ENCODE peak calls at places on chromosomes 1 and 21, in seven cellular contexts. C is left ventricle myocardium inferior, L is stomach, D is upper lobe of left lung, K is tibial artery, T is GM10248, J is RWPE1. G is an unnamed sample.

GRCh38 chr1:199452627-199453026 is 574.9 kb upstream of the NR5A2 start:
- DNase-seq in K (no peak), C (no peak), L (no peak), J (no peak), D (no peak), T (no peak), G (no peak)

GRCh38 chr1:66244429-66244828 is 289.5 kb upstream of the SGIP1 start:
- DNase-seq in J (no peak), D (no peak), C (no peak), K (no peak), L (no peak), T (no peak), G (no peak)

GRCh38 chr1:209368864-209369598 is 214.5 kb upstream of the CAMK1G start:
- DNase-seq in C (peak), L (no peak), T (no peak), D (no peak), J (peak), K (no peak), G (no peak)

GRCh38 chr1:108568589-108568988 is 8.7 kb downstream of the EEIG2 start:
- DNase-seq in L (no peak), J (no peak), C (no peak), T (no peak), K (no peak), D (no peak), G (no peak)

GRCh38 chr1:24966724-24967346 is 36.8 kb upstream of the RUNX3 start:
- DNase-seq in C (no peak), L (no peak), T (peak), D (peak), J (peak), K (no peak), G (no peak)

GRCh38 chr1:46445773-46446256 is 43.8 kb upstream of the DMBX1 start:
- DNase-seq in L (no peak), J (no peak), C (no peak), D (no peak), T (no peak), K (no peak), G (no peak)

GRCh38 chr21:40151611-40152010 is 284.4 kb downstream of the PCP4 start:
- DNase-seq in L (no peak), K (no peak), C (no peak), D (no peak), T (no peak), J (no peak), G (no peak)

GRCh38 chr21:42556476-42556875 is 42.8 kb downstream of the SLC37A1 start:
- DNase-seq in K (peak), T (no peak), J (no peak), D (no peak), C (no peak), L (no peak), G (no peak)

GRCh38 chr1:234969630-234970370 is 158.8 kb downstream of the TOMM20 start:
- DNase-seq in T (no peak), K (no peak), D (peak), L (peak), J (no peak), C (peak), G (peak)

GRCh38 chr1:40508375-40509341 is at the start of gene EXO5:
- DNase-seq in K (peak), D (peak), L (peak), C (peak), T (peak), J (peak), G (peak)

GRCh38 chr1:46483597-46483996 is 6.0 kb upstream of the DMBX1 start:
- DNase-seq in J (no peak), L (no peak), T (no peak), K (no peak), D (no peak), C (no peak), G (no peak)

GRCh38 chr1:232974971-232975370 is 24.6 kb downstream of the NTPCR start:
- DNase-seq in K (no peak), D (no peak), J (no peak), T (no peak), L (no peak), C (no peak), G (no peak)

GRCh38 chr1:40273547-40274166 is 15.6 kb downstream of the ZMPSTE24 start:
- DNase-seq in L (no peak), C (no peak), D (no peak), K (no peak), T (no peak), J (no peak), G (no peak)

GRCh38 chr1:66256629-66257575 is 277.1 kb upstream of the SGIP1 start:
- DNase-seq in T (no peak), D (no peak), C (no peak), L (no peak), J (no peak), K (no peak), G (no peak)

GRCh38 chr21:17139696-17140095 is 373.1 kb upstream of the CXADR start:
- DNase-seq in K (no peak), J (no peak), L (no peak), C (no peak), D (no peak), T (no peak), G (no peak)

GRCh38 chr1:110787328-110788071 is 85.4 kb upstream of the CD53 start:
- DNase-seq in L (no peak), D (no peak), C (no peak), K (no peak), T (peak), J (no peak), G (no peak)

GRCh38 chr1:3907031-3907534 is 7.0 kb upstream of the C1orf174 start:
- DNase-seq in J (no peak), T (peak), C (no peak), K (peak), D (no peak), L (no peak), G (no peak)

GRCh38 chr1:62175568-62176179 is 19.0 kb upstream of the L1TD1 start:
- DNase-seq in T (peak), J (peak), C (no peak), D (peak), K (no peak), L (peak), G (peak)

GRCh38 chr1:197444754-197445153 is 176.7 kb downstream of the CRB1 start:
- DNase-seq in K (no peak), L (no peak), C (no peak), D (no peak), T (no peak), J (no peak), G (no peak)

GRCh38 chr1:183956559-183957188 is 80.9 kb downstream of the COLGALT2 start:
- DNase-seq in L (no peak), C (no peak), D (peak), K (no peak), J (peak), T (peak), G (no peak)

GRCh38 chr1:220076861-220077762 is 12.5 kb downstream of the BPNT1 start:
- DNase-seq in T (no peak), D (no peak), C (no peak), L (no peak), K (no peak), J (no peak), G (no peak)

GRCh38 chr1:32907435-32907834 is 6.2 kb upstream of the TMEM54 start:
- DNase-seq in L (no peak), T (no peak), C (no peak), D (no peak), K (no peak), J (no peak), G (no peak)

GRCh38 chr1:214280386-214281029 is 451 bp upstream of the SMYD2 start:
- DNase-seq in K (no peak), D (peak), C (peak), T (no peak), L (peak), J (peak), G (peak)
- TF ChIP-seq CTCF in K (no peak), D (no peak), C (peak), T (no peak), L (no peak), J (no peak), G (no peak)

GRCh38 chr21:25834376-25834775 is 99.6 kb downstream of the GABPA start:
- DNase-seq in K (no peak), D (no peak), L (no peak), C (no peak), J (peak), T (no peak), G (no peak)
- TF ChIP-seq CTCF in K (no peak), D (no peak), L (no peak), C (no peak), J (no peak), T (no peak), G (no peak)

GRCh38 chr1:246987083-246987690 is 20.7 kb downstream of the ZNF695 start:
- DNase-seq in T (no peak), L (no peak), D (no peak), J (no peak), K (no peak), C (no peak), G (no peak)

GRCh38 chr1:246988316-246988715 is 19.5 kb downstream of the ZNF695 start:
- DNase-seq in D (no peak), L (no peak), T (no peak), J (no peak), C (no peak), K (no peak), G (no peak)

GRCh38 chr1:246989901-246990300 is 18.0 kb downstream of the ZNF695 start:
- DNase-seq in J (no peak), C (no peak), D (no peak), K (no peak), T (no peak), L (no peak), G (no peak)
- TF ChIP-seq CTCF in J (no peak), C (no peak), D (no peak), K (no peak), T (no peak), L (no peak), G (no peak)

DNA sequence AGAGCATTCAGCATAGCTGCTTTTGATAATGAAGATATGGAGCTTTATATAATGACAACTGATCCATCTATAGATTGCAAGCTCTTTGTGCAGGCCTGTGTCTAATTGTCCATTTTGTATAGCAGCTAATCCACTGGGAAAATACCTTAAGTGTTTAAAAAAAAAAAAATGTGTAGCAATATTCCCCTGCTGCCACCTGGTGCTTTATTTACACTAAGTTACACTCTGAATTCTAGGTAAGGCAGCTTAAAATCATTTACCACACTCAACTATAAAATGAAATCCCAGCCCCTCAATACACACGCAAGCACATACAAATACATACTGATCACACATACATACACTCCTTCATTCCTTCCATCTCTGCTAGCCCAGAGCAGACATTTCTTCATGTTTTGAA is 49.1 kb upstream of the BCL9 start:
- DNase-seq in J (no peak), T (no peak), C (no peak), K (no peak), D (no peak), L (no peak), G (no peak)
- TF ChIP-seq CTCF in J (no peak), T (no peak), C (no peak), K (no peak), D (no peak), L (no peak), G (no peak)

DNA sequence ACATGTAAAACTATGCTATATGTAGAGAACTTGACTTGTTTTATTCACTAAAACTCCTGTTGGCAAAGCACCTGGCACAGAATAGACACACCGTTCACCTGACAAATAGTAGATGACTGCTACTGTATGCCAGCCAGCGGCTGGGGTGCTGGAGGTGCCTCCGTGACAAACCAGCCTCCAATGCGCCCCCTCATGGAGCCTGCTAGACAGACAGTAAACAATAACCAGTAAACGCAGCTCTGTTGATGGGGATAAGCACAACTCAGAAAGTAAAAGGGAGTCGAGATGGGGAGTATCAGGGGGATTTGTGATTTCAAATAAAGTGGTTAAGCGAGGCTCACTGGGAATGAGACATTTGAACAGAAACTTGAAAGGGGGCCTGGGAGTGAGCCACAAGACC is 107.2 kb downstream of the PRDM2 start:
- DNase-seq in K (peak), L (peak), D (no peak), C (no peak), T (peak), J (peak), G (no peak)
- TF ChIP-seq CTCF in K (no peak), L (no peak), D (peak), C (peak), T (peak), J (no peak), G (no peak)

DNA sequence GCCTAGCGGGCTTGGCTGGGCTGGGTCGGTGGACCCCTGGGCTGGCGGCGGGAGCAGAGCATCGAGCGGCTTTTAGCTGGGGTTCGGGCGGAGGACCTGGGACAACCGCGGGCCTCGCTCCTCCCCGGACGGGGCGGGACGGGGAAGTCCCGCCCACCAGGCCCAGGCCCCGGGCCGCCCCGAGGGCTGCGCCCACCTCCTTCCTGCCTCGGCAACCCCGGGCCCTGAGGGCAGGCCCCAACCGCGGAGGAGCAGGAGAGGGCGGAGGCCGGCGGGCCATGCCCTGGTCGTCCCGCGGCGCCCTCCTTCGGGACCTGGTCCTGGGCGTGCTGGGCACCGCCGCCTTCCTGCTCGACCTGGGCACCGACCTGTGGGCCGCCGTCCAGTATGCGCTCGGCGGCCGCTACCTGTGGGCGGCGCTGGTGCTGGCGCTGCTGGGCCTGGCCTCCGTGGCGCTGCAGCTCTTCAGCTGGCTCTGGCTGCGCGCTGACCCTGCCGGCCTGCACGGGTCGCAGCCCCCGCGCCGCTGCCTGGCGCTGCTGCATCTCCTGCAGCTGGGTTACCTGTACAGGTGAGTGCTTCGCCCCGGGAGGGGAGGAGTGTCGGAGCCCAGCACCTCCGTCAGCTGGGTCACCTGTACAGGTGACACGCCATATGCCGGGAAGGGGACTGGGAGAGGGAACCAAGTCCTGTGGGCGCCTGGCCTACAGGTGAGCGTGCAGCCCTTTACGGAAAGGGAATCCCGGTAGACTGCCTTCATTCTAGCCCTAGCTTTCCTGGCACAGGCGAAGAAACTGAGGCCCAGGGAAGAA is at the start of gene XKR8:
- DNase-seq in J (peak), D (peak), L (peak), K (peak), T (peak), C (peak), G (peak)
- TF ChIP-seq CTCF in J (peak), D (peak), L (peak), K (peak), T (peak), C (peak), G (peak)